ENCODE peak calls at places on chromosomes 2 and 18, in five cellular contexts. X, E, A, T and Z are unnamed samples. For H3K4me1, the result is how much of the 10 kb centered on the place peaks cover.

GRCh38 chr2:207950063-207950760 is 75.1 kb downstream of the PLEKHM3 start:
- DNase-seq in X (no peak), E (no peak), A (no peak), T (no peak), Z (no peak)

GRCh38 chr2:85062565-85062964 is 70.6 kb upstream of the TCF7L1 start:
- DNase-seq in X (no peak), E (no peak), A (no peak), T (no peak), Z (no peak)

GRCh38 chr2:160583162-160583522 is 89.5 kb upstream of the RBMS1 start:
- DNase-seq in X (peak), E (no peak), A (no peak), T (no peak), Z (no peak)

GRCh38 chr2:3282056-3282998 is 95.3 kb downstream of the EIPR1 start:
- DNase-seq in X (peak), E (no peak), A (no peak), T (no peak), Z (no peak)

GRCh38 chr2:19176977-19177376 is 181.4 kb downstream of the OSR1 start:
- DNase-seq in X (peak), E (no peak), A (no peak), T (no peak), Z (no peak)

GRCh38 chr2:19607931-19608762 is 249.7 kb upstream of the OSR1 start:
- DNase-seq in X (peak), E (no peak), A (no peak), T (peak), Z (no peak)

GRCh38 chr2:61179701-61180639 is 18.0 kb downstream of the C2orf74 start:
- DNase-seq in X (peak), E (peak), A (no peak), T (peak), Z (no peak)

GRCh38 chr18:75350440-75350839 is 77.1 kb downstream of the SMIM21 start:
- DNase-seq in X (peak), E (no peak), A (no peak), T (no peak), Z (no peak)

GRCh38 chr2:40155728-40156127 is 296.2 kb downstream of the SLC8A1 start:
- DNase-seq in X (peak), E (no peak), A (no peak), T (peak), Z (no peak)

GRCh38 chr2:207473203-207473865 is 56.4 kb upstream of the CREB1 start:
- DNase-seq in X (peak), E (no peak), A (no peak), T (peak), Z (no peak)

GRCh38 chr2:144944506-144945230 is 424.7 kb upstream of the ZEB2 start:
- DNase-seq in X (no peak), E (no peak), A (no peak), T (peak), Z (no peak)

GRCh38 chr2:134429886-134430285 is 176.0 kb downstream of the MGAT5 start:
- DNase-seq in X (no peak), E (no peak), A (no peak), T (no peak), Z (no peak)

GRCh38 chr2:158487419-158487818 is 30.7 kb downstream of the PKP4 start:
- DNase-seq in X (peak), E (no peak), A (no peak), T (peak), Z (no peak)

GRCh38 chr2:187956906-187957534 is 334.7 kb upstream of the GULP1 start:
- DNase-seq in X (peak), E (no peak), A (no peak), T (no peak), Z (no peak)

GRCh38 chr18:39480494-39481245 is 1915.1 kb upstream of the CELF4 start:
- DNase-seq in X (no peak), E (no peak), A (no peak), T (peak), Z (no peak)

GRCh38 chr2:236862526-236862925 is 223.2 kb upstream of the COPS8 start:
- DNase-seq in X (no peak), E (no peak), A (no peak), T (no peak), Z (no peak)

GRCh38 chr2:239298126-239298804 is 102.6 kb downstream of the HDAC4 start:
- DNase-seq in X (no peak), E (peak), A (no peak), T (no peak), Z (peak)

GRCh38 chr18:29184654-29185053 is 1007.7 kb upstream of the CDH2 start:
- DNase-seq in X (peak), E (no peak), A (no peak), T (peak), Z (no peak)

GRCh38 chr2:39618736-39619135 is 47.0 kb upstream of the TMEM178A start:
- DNase-seq in X (no peak), E (no peak), A (no peak), T (no peak), Z (no peak)

GRCh38 chr2:152222975-152223638 is 47.5 kb upstream of the STAM2 start:
- DNase-seq in X (peak), E (no peak), A (no peak), T (peak), Z (no peak)

GRCh38 chr2:38704664-38705063 is 38.8 kb downstream of the GALM start:
- DNase-seq in X (no peak), E (no peak), A (no peak), T (no peak), Z (no peak)

GRCh38 chr2:231336700-231337099 is 58.8 kb upstream of the B3GNT7 start:
- DNase-seq in X (no peak), E (no peak), A (no peak), T (no peak), Z (no peak)

GRCh38 chr2:189698020-189698887 is 23.8 kb downstream of the ANKAR start:
- DNase-seq in X (peak), E (no peak), A (no peak), T (peak), Z (no peak)

GRCh38 chr2:150486539-150487484 is 655 bp downstream of the RND3 start:
- DNase-seq in X (peak), E (no peak), A (no peak), T (peak), Z (no peak)

GRCh38 chr2:71453404-71454220 is at the start of gene DYSF:
- DNase-seq in X (peak), E (peak), A (peak), T (peak), Z (no peak)

GRCh38 chr2:117359266-117359970 is 455.1 kb upstream of the DDX18 start:
- DNase-seq in X (no peak), E (no peak), A (no peak), T (no peak), Z (no peak)

GRCh38 chr18:48547456-48548403 is 8.9 kb downstream of the CTIF start:
- DNase-seq in X (peak), E (no peak), A (no peak), T (peak), Z (no peak)

GRCh38 chr2:233092446-233093438 is 32.6 kb downstream of the INPP5D start:
- DNase-seq in X (no peak), E (no peak), A (peak), T (no peak), Z (no peak)

GRCh38 chr2:117832905-117833613 is 18.6 kb downstream of the DDX18 start:
- DNase-seq in X (peak), E (no peak), A (no peak), T (peak), Z (no peak)

GRCh38 chr2:79585701-79586428 is 73.0 kb downstream of the CTNNA2 start:
- DNase-seq in X (peak), E (no peak), A (no peak), T (no peak), Z (no peak)

GRCh38 chr2:67476808-67477790 is 80.0 kb downstream of the ETAA1 start:
- DNase-seq in X (peak), E (no peak), A (no peak), T (peak), Z (no peak)

GRCh38 chr18:13303761-13304364 is 85.3 kb downstream of the LDLRAD4 start:
- DNase-seq in X (no peak), E (no peak), A (no peak), T (no peak), Z (no peak)

GRCh38 chr2:108936076-108936867 is 52.7 kb downstream of the EDAR start:
- DNase-seq in X (no peak), E (no peak), A (no peak), T (no peak), Z (no peak)

GRCh38 chr2:162327134-162327769 is 8.8 kb upstream of the IFIH1 start:
- DNase-seq in X (no peak), E (no peak), A (no peak), T (no peak), Z (no peak)

GRCh38 chr2:20212459-20212870 is 12.5 kb downstream of the SDC1 start:
- DNase-seq in X (peak), E (no peak), A (peak), T (peak), Z (no peak)

GRCh38 chr2:37342636-37343211 is 1.7 kb upstream of the QPCT start:
- DNase-seq in X (no peak), E (no peak), A (no peak), T (no peak), Z (no peak)
- H3K4me1 ChIP-seq in X (under half), E (under half), A (under half), T (under half), Z (under half)

DNA sequence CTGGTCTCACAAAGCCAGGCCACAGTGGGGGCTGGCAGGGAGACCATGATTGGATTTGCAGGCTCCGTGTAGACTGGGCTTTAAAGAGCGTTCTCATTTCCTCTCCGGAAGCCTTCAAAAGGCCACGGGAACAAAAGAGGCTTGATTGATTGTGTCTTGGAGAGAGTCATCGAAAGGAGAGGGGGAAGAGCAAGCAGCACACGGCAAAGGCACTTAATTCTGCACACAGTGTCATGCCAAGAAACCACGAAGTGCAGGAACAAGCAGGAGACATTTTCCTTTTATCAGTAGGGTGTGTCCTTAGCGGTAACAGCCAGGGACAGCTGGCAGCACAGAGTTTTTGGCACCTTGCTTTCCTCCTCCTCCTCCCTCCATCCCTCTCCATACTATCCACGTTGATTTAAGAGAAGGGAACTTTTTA is 47.7 kb downstream of the GLI2 start:
- DNase-seq in X (peak), E (no peak), A (no peak), T (peak), Z (no peak)
- H3K4me3 ChIP-seq in X (no peak), E (no peak), A (no peak), T (no peak), Z (no peak)

GRCh38 chr18:9428862-9429661 is 46.3 kb upstream of the RALBP1 start:
- DNase-seq in X (no peak), E (no peak), A (no peak), T (no peak), Z (no peak)
- H3K27ac ChIP-seq in X (no peak), E (no peak), A (no peak), T (no peak), Z (no peak)

GRCh38 chr2:28766070-28766469 is 14.4 kb downstream of the PPP1CB start:
- DNase-seq in X (no peak), E (no peak), A (no peak), T (no peak), Z (no peak)
- H3K4me1 ChIP-seq in X (under half), E (under half), A (half or more), T (under half), Z (under half)

DNA sequence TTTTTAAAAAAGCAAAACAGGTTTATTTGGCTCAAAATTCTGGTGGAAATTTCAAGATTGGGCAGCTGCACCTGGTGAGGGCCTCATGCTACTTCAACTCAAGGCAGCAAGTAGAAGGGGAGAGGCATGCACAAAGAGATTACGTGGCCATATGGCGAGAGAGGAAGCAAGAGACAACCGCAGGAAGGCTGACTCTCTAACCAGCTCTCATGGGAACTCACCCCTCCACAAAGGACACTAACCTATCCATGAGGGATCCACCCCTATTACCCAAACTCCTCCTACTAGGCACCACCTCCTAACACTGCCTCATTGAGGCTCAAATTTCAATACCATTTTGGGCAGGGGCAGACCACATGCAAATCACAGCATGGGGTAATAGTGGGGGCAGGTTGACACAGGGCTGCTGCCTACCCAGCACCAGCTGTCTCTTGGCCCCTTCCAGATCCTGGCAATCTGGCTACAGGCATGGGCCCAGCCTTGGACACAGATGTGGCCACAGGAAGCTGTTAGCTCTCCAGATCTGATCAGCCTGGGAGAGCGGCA is 2.0 kb upstream of the CAPN10 start:
- DNase-seq in X (peak), E (no peak), A (peak), T (peak), Z (no peak)
- H3K4me3 ChIP-seq in X (no peak), E (peak), A (no peak), T (peak), Z (no peak)

GRCh38 chr2:47237375-47238357 is 82.6 kb upstream of the STPG4 start:
- DNase-seq in X (peak), E (no peak), A (no peak), T (no peak), Z (no peak)

GRCh38 chr2:47232738-47233415 is 77.8 kb upstream of the STPG4 start:
- DNase-seq in X (no peak), E (no peak), A (no peak), T (peak), Z (no peak)

GRCh38 chr2:47236503-47237215 is 81.6 kb upstream of the STPG4 start:
- DNase-seq in X (no peak), E (no peak), A (no peak), T (no peak), Z (no peak)

GRCh38 chr2:47239119-47239969 is 84.2 kb upstream of the STPG4 start:
- DNase-seq in X (no peak), E (no peak), A (no peak), T (no peak), Z (no peak)

DNA sequence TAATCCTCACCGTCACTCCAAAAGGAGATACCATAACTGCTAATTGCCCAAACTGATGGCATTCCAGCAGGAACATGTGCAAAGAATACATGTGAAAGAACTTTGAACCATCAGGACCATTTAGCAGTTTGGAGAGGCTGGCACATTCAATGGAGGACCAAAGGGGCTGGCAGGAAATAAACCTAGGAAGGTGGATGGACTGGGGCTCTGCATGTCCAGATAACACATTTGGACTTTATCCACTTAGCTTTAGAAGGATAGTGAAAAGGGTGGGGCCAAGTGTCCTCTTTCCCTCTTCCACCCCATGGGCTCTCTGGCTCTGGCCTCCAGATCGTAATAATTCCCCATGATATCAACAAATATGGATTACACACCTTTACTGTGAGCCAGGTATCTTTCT is 80.0 kb upstream of the STPG4 start:
- DNase-seq in X (no peak), E (no peak), A (no peak), T (no peak), Z (no peak)
- H3K27ac ChIP-seq in X (no peak), E (no peak), A (no peak), T (no peak), Z (no peak)